ENCODE peak calls at places on chromosomes 2 and 18, in ten cellular contexts. One of them, this sample, is unnamed.
A peak's percentile ranks its signal among the peaks of the same experiment; 100 is the strongest.

GRCh38 chr18:28478531-28478930 is 301.6 kb upstream of the CDH2 start:
- DNase-seq in mucosa of gallbladder: no peak
- DNase-seq in HFFc6: no peak
- DNase-seq in activated CD4-positive, CD25-positive, alpha-beta regulatory T cell treated with anti-CD3 and anti-CD28 coated beads, Interleukin-2, amount 50 U/mL, for 72 hours: no peak
- DNase-seq in dermis blood vessel endothelial cell: no peak
- DNase-seq in nucleus accumbens: no peak
- DNase-seq in GM23338: no peak
- DNase-seq in H4: no peak
- DNase-seq in SJSA1: no peak
- DNase-seq in COR-L47: no peak
- DNase-seq in this sample: no peak

GRCh38 chr2:96522304-96523203 is 14.0 kb upstream of the ARID5A start:
- DNase-seq in dermis blood vessel endothelial cell: no peak
- DNase-seq in H4: no peak
- DNase-seq in activated CD4-positive, CD25-positive, alpha-beta regulatory T cell treated with anti-CD3 and anti-CD28 coated beads, Interleukin-2, amount 50 U/mL, for 72 hours: no peak
- DNase-seq in GM23338: no peak
- DNase-seq in HFFc6: no peak
- DNase-seq in mucosa of gallbladder: no peak
- DNase-seq in SJSA1: no peak
- DNase-seq in COR-L47: no peak
- DNase-seq in nucleus accumbens: no peak
- DNase-seq in this sample: no peak

GRCh38 chr2:141555876-141556470 is 574.8 kb downstream of the LRP1B start:
- DNase-seq in H4: peak; percentile 5
- DNase-seq in GM23338: no peak
- DNase-seq in dermis blood vessel endothelial cell: no peak
- DNase-seq in activated CD4-positive, CD25-positive, alpha-beta regulatory T cell treated with anti-CD3 and anti-CD28 coated beads, Interleukin-2, amount 50 U/mL, for 72 hours: no peak
- DNase-seq in nucleus accumbens: no peak
- DNase-seq in HFFc6: no peak
- DNase-seq in mucosa of gallbladder: no peak
- DNase-seq in SJSA1: no peak
- DNase-seq in COR-L47: no peak
- DNase-seq in this sample: no peak

GRCh38 chr2:70103531-70104061 is 16.3 kb downstream of the PCBP1 start:
- DNase-seq in mucosa of gallbladder: no peak
- DNase-seq in dermis blood vessel endothelial cell: no peak
- DNase-seq in activated CD4-positive, CD25-positive, alpha-beta regulatory T cell treated with anti-CD3 and anti-CD28 coated beads, Interleukin-2, amount 50 U/mL, for 72 hours: no peak
- DNase-seq in GM23338: no peak
- DNase-seq in H4: no peak
- DNase-seq in COR-L47: no peak
- DNase-seq in SJSA1: no peak
- DNase-seq in HFFc6: no peak
- DNase-seq in nucleus accumbens: no peak
- DNase-seq in this sample: no peak

GRCh38 chr2:68045337-68045736 is 17.5 kb downstream of the C1D start:
- DNase-seq in SJSA1: no peak
- DNase-seq in HFFc6: peak; percentile 85
- DNase-seq in H4: no peak
- DNase-seq in nucleus accumbens: no peak
- DNase-seq in mucosa of gallbladder: no peak
- DNase-seq in COR-L47: no peak
- DNase-seq in activated CD4-positive, CD25-positive, alpha-beta regulatory T cell treated with anti-CD3 and anti-CD28 coated beads, Interleukin-2, amount 50 U/mL, for 72 hours: no peak
- DNase-seq in dermis blood vessel endothelial cell: no peak
- DNase-seq in GM23338: no peak
- DNase-seq in this sample: no peak

GRCh38 chr18:22728481-22729105 is 204.5 kb upstream of the RBBP8 start:
- DNase-seq in SJSA1: no peak
- DNase-seq in mucosa of gallbladder: no peak
- DNase-seq in H4: no peak
- DNase-seq in activated CD4-positive, CD25-positive, alpha-beta regulatory T cell treated with anti-CD3 and anti-CD28 coated beads, Interleukin-2, amount 50 U/mL, for 72 hours: no peak
- DNase-seq in COR-L47: no peak
- DNase-seq in GM23338: no peak
- DNase-seq in HFFc6: no peak
- DNase-seq in dermis blood vessel endothelial cell: no peak
- DNase-seq in nucleus accumbens: no peak
- DNase-seq in this sample: no peak

GRCh38 chr18:59022167-59022945 is 117.3 kb upstream of the SEC11C start:
- DNase-seq in GM23338: no peak
- DNase-seq in H4: no peak
- DNase-seq in HFFc6: no peak
- DNase-seq in nucleus accumbens: peak; percentile 9
- DNase-seq in SJSA1: no peak
- DNase-seq in dermis blood vessel endothelial cell: no peak
- DNase-seq in activated CD4-positive, CD25-positive, alpha-beta regulatory T cell treated with anti-CD3 and anti-CD28 coated beads, Interleukin-2, amount 50 U/mL, for 72 hours: no peak
- DNase-seq in mucosa of gallbladder: no peak
- DNase-seq in COR-L47: no peak
- DNase-seq in this sample: no peak

GRCh38 chr2:175414872-175415487 is 233.5 kb upstream of the ATP5MC3 start:
- DNase-seq in COR-L47: peak; percentile 7
- DNase-seq in GM23338: peak; percentile 77
- DNase-seq in dermis blood vessel endothelial cell: peak; percentile 68
- DNase-seq in mucosa of gallbladder: peak; percentile 42
- DNase-seq in HFFc6: peak; percentile 52
- DNase-seq in nucleus accumbens: no peak
- DNase-seq in SJSA1: peak; percentile 59
- DNase-seq in activated CD4-positive, CD25-positive, alpha-beta regulatory T cell treated with anti-CD3 and anti-CD28 coated beads, Interleukin-2, amount 50 U/mL, for 72 hours: no peak
- DNase-seq in H4: peak; percentile 81
- DNase-seq in this sample: peak; percentile 70

GRCh38 chr2:236254674-236255073 is 9.5 kb downstream of the ASB18 start:
- DNase-seq in dermis blood vessel endothelial cell: no peak
- DNase-seq in nucleus accumbens: no peak
- DNase-seq in activated CD4-positive, CD25-positive, alpha-beta regulatory T cell treated with anti-CD3 and anti-CD28 coated beads, Interleukin-2, amount 50 U/mL, for 72 hours: no peak
- DNase-seq in H4: no peak
- DNase-seq in SJSA1: peak; percentile 18
- DNase-seq in mucosa of gallbladder: no peak
- DNase-seq in COR-L47: no peak
- DNase-seq in HFFc6: no peak
- DNase-seq in GM23338: peak; percentile 61
- DNase-seq in this sample: no peak

GRCh38 chr2:102486941-102487702 is 14.1 kb downstream of the SLC9A4 start:
- DNase-seq in mucosa of gallbladder: no peak
- DNase-seq in activated CD4-positive, CD25-positive, alpha-beta regulatory T cell treated with anti-CD3 and anti-CD28 coated beads, Interleukin-2, amount 50 U/mL, for 72 hours: no peak
- DNase-seq in H4: no peak
- DNase-seq in GM23338: no peak
- DNase-seq in nucleus accumbens: no peak
- DNase-seq in COR-L47: no peak
- DNase-seq in HFFc6: no peak
- DNase-seq in SJSA1: no peak
- DNase-seq in dermis blood vessel endothelial cell: no peak
- DNase-seq in this sample: no peak

GRCh38 chr2:2848621-2849443 is 517.8 kb upstream of the MYT1L start:
- DNase-seq in nucleus accumbens: no peak
- DNase-seq in dermis blood vessel endothelial cell: no peak
- DNase-seq in mucosa of gallbladder: no peak
- DNase-seq in COR-L47: peak; percentile 47
- DNase-seq in HFFc6: no peak
- DNase-seq in SJSA1: no peak
- DNase-seq in activated CD4-positive, CD25-positive, alpha-beta regulatory T cell treated with anti-CD3 and anti-CD28 coated beads, Interleukin-2, amount 50 U/mL, for 72 hours: no peak
- DNase-seq in H4: no peak
- DNase-seq in GM23338: no peak
- DNase-seq in this sample: no peak

GRCh38 chr2:6368271-6368670 is 497.4 kb downstream of the CMPK2 start:
- DNase-seq in SJSA1: no peak
- DNase-seq in dermis blood vessel endothelial cell: no peak
- DNase-seq in H4: no peak
- DNase-seq in HFFc6: peak; percentile 58
- DNase-seq in mucosa of gallbladder: no peak
- DNase-seq in nucleus accumbens: no peak
- DNase-seq in activated CD4-positive, CD25-positive, alpha-beta regulatory T cell treated with anti-CD3 and anti-CD28 coated beads, Interleukin-2, amount 50 U/mL, for 72 hours: no peak
- DNase-seq in COR-L47: no peak
- DNase-seq in GM23338: no peak
- DNase-seq in this sample: no peak

GRCh38 chr2:219252900-219253752 is at the start of gene TUBA4B:
- DNase-seq in GM23338: peak; percentile 81
- DNase-seq in nucleus accumbens: no peak
- DNase-seq in dermis blood vessel endothelial cell: peak; percentile 23
- DNase-seq in mucosa of gallbladder: peak; percentile 16
- DNase-seq in SJSA1: no peak
- DNase-seq in activated CD4-positive, CD25-positive, alpha-beta regulatory T cell treated with anti-CD3 and anti-CD28 coated beads, Interleukin-2, amount 50 U/mL, for 72 hours: peak; percentile 61
- DNase-seq in H4: no peak
- DNase-seq in COR-L47: peak; percentile 16
- DNase-seq in HFFc6: peak; percentile 35
- DNase-seq in this sample: no peak

GRCh38 chr18:4107049-4107459 is 348.1 kb downstream of the DLGAP1 start:
- DNase-seq in mucosa of gallbladder: no peak
- DNase-seq in COR-L47: no peak
- DNase-seq in HFFc6: no peak
- DNase-seq in activated CD4-positive, CD25-positive, alpha-beta regulatory T cell treated with anti-CD3 and anti-CD28 coated beads, Interleukin-2, amount 50 U/mL, for 72 hours: no peak
- DNase-seq in nucleus accumbens: no peak
- DNase-seq in GM23338: peak; percentile 61
- DNase-seq in SJSA1: no peak
- DNase-seq in dermis blood vessel endothelial cell: no peak
- DNase-seq in H4: no peak
- DNase-seq in this sample: no peak

GRCh38 chr2:9556121-9556869 is 665 bp upstream of the ADAM17 start:
- DNase-seq in GM23338: no peak
- DNase-seq in activated CD4-positive, CD25-positive, alpha-beta regulatory T cell treated with anti-CD3 and anti-CD28 coated beads, Interleukin-2, amount 50 U/mL, for 72 hours: no peak
- DNase-seq in HFFc6: no peak
- DNase-seq in SJSA1: no peak
- DNase-seq in COR-L47: no peak
- DNase-seq in nucleus accumbens: no peak
- DNase-seq in dermis blood vessel endothelial cell: no peak
- DNase-seq in H4: peak; percentile 6
- DNase-seq in mucosa of gallbladder: no peak
- DNase-seq in this sample: no peak

GRCh38 chr2:159713691-159714585 is 1.6 kb downstream of the MARCHF7 start:
- DNase-seq in SJSA1: peak; percentile 45
- DNase-seq in mucosa of gallbladder: no peak
- DNase-seq in HFFc6: peak; percentile 70
- DNase-seq in COR-L47: peak; percentile 14
- DNase-seq in GM23338: no peak
- DNase-seq in nucleus accumbens: no peak
- DNase-seq in activated CD4-positive, CD25-positive, alpha-beta regulatory T cell treated with anti-CD3 and anti-CD28 coated beads, Interleukin-2, amount 50 U/mL, for 72 hours: no peak
- DNase-seq in dermis blood vessel endothelial cell: peak; percentile 55
- DNase-seq in H4: peak; percentile 19
- DNase-seq in this sample: no peak

GRCh38 chr18:59885579-59886163 is 14.1 kb upstream of the PMAIP1 start:
- DNase-seq in H4: peak; percentile 76
- DNase-seq in mucosa of gallbladder: no peak
- DNase-seq in HFFc6: peak; percentile 87
- DNase-seq in COR-L47: no peak
- DNase-seq in activated CD4-positive, CD25-positive, alpha-beta regulatory T cell treated with anti-CD3 and anti-CD28 coated beads, Interleukin-2, amount 50 U/mL, for 72 hours: no peak
- DNase-seq in nucleus accumbens: no peak
- DNase-seq in SJSA1: peak; percentile 69
- DNase-seq in GM23338: no peak
- DNase-seq in dermis blood vessel endothelial cell: peak; percentile 65
- DNase-seq in this sample: peak; percentile 58

GRCh38 chr2:158773121-158773520 is 22.0 kb upstream of the DAPL1 start:
- DNase-seq in mucosa of gallbladder: no peak
- DNase-seq in GM23338: no peak
- DNase-seq in dermis blood vessel endothelial cell: no peak
- DNase-seq in SJSA1: no peak
- DNase-seq in H4: no peak
- DNase-seq in activated CD4-positive, CD25-positive, alpha-beta regulatory T cell treated with anti-CD3 and anti-CD28 coated beads, Interleukin-2, amount 50 U/mL, for 72 hours: no peak
- DNase-seq in HFFc6: no peak
- DNase-seq in nucleus accumbens: peak; percentile 43
- DNase-seq in COR-L47: no peak
- DNase-seq in this sample: no peak

This sample was measured in COLO829.